ENCODE peak calls at places on chromosome 4, in six cellular contexts. F, N, O, G, P and M are unnamed samples.

GRCh38 chr4:85114526-85114925 is 148.0 kb upstream of the WDFY3 start:
- DNase-seq in P (peak; percentile 36), F (no peak), N (no peak), O (no peak), G (no peak), M (no peak)

GRCh38 chr4:146436423-146437162 is 85.1 kb downstream of the SLC10A7 start:
- DNase-seq in O (no peak), F (no peak), P (peak; percentile 29), N (no peak), G (no peak), M (no peak)

GRCh38 chr4:3745886-3746656 is 20.1 kb upstream of the ADRA2C start:
- DNase-seq in O (no peak), P (no peak), F (no peak), N (no peak), G (peak; percentile 49), M (no peak)

GRCh38 chr4:76712564-76712963 is 185.4 kb downstream of the SOWAHB start:
- DNase-seq in P (peak; percentile 80), G (no peak), N (no peak), O (no peak), F (no peak), M (no peak)

GRCh38 chr4:110059556-110060191 is 138.7 kb downstream of the ELOVL6 start:
- DNase-seq in O (no peak), P (peak; percentile 19), G (no peak), N (no peak), F (peak; percentile 38), M (no peak)

GRCh38 chr4:65865489-65865888 is 195.2 kb upstream of the EPHA5 start:
- DNase-seq in N (no peak), F (no peak), P (peak; percentile 52), G (peak; percentile 36), O (no peak), M (no peak)

GRCh38 chr4:5956285-5957021 is 61.8 kb downstream of the C4orf50 start:
- DNase-seq in O (no peak), F (no peak), N (peak; percentile 45), P (no peak), G (peak; percentile 79), M (no peak)

GRCh38 chr4:139658185-139658584 is 7.4 kb upstream of the MGST2 start:
- DNase-seq in P (peak; percentile 56), O (no peak), N (no peak), G (no peak), F (no peak), M (no peak)

GRCh38 chr4:78056265-78057129 is 626 bp upstream of the FRAS1 start:
- DNase-seq in F (peak; percentile 91), G (peak; percentile 81), P (peak; percentile 81), O (peak; percentile 57), N (peak; percentile 81), M (peak; percentile 61)

GRCh38 chr4:42778349-42778748 is 114.2 kb upstream of the GRXCR1 start:
- DNase-seq in N (no peak), O (no peak), P (no peak), F (no peak), G (no peak), M (no peak)

GRCh38 chr4:127685292-127685691 is 44.9 kb upstream of the SLC25A31 start:
- DNase-seq in P (peak; percentile 83), F (no peak), G (no peak), N (no peak), O (no peak), M (no peak)

GRCh38 chr4:110294165-110294564 is 95.8 kb upstream of the ELOVL6 start:
- DNase-seq in O (no peak), N (no peak), P (no peak), G (no peak), F (no peak), M (no peak)

GRCh38 chr4:10092481-10093272 is 23.9 kb downstream of the WDR1 start:
- DNase-seq in N (no peak), P (no peak), O (no peak), F (no peak), G (no peak), M (no peak)

GRCh38 chr4:83639849-83640493 is 104.1 kb downstream of the GPAT3 start:
- DNase-seq in F (peak; percentile 67), G (peak; percentile 82), O (no peak), N (peak; percentile 56), P (peak; percentile 81), M (peak; percentile 42)

GRCh38 chr4:3777669-3778068 is 11.5 kb downstream of the ADRA2C start:
- DNase-seq in O (no peak), F (no peak), G (no peak), N (no peak), P (no peak), M (no peak)

GRCh38 chr4:154854362-154854761 is 73.3 kb downstream of the RBM46 start:
- DNase-seq in O (no peak), N (no peak), P (peak; percentile 40), F (no peak), G (no peak), M (no peak)

GRCh38 chr4:86359944-86360478 is at the start of gene MAPK10:
- DNase-seq in F (peak; percentile 19), O (peak; percentile 16), N (peak; percentile 38), G (peak; percentile 70), P (peak; percentile 21), M (peak; percentile 57)

GRCh38 chr4:41256740-41257256 is at the start of gene UCHL1:
- DNase-seq in F (peak; percentile 71), O (no peak), P (no peak), G (peak; percentile 84), N (peak; percentile 26), M (no peak)

GRCh38 chr4:112099701-112100289 is 45.5 kb upstream of the FAM241A start:
- DNase-seq in P (peak; percentile 67), O (no peak), N (no peak), G (no peak), F (no peak), M (no peak)

GRCh38 chr4:173457893-173458292 is 59.0 kb upstream of the SCRG1 start:
- DNase-seq in G (no peak), P (no peak), O (no peak), N (no peak), F (no peak), M (no peak)

GRCh38 chr4:159508917-159509500 is 406.1 kb downstream of the RAPGEF2 start:
- DNase-seq in F (no peak), O (no peak), P (no peak), G (no peak), N (no peak), M (no peak)

GRCh38 chr4:176433983-176434382 is 114.2 kb downstream of the SPCS3 start:
- DNase-seq in O (no peak), G (no peak), P (no peak), N (no peak), F (no peak), M (no peak)

GRCh38 chr4:21845663-21846062 is 102.9 kb downstream of the KCNIP4 start:
- DNase-seq in O (no peak), F (no peak), G (no peak), N (no peak), P (no peak), M (no peak)

GRCh38 chr4:99471896-99472295 is 36.8 kb upstream of the ADH7 start:
- DNase-seq in G (no peak), N (no peak), F (no peak), P (no peak), O (no peak), M (no peak)

GRCh38 chr4:2798399-2799301 is 5.8 kb downstream of the SH3BP2 start:
- DNase-seq in N (peak; percentile 73), F (no peak), O (peak; percentile 23), P (peak; percentile 31), G (no peak), M (peak; percentile 81)

GRCh38 chr4:140851032-140851636 is 94.9 kb upstream of the TBC1D9 start:
- DNase-seq in N (peak; percentile 28), P (peak; percentile 69), F (peak; percentile 41), O (no peak), G (peak; percentile 65), M (no peak)

GRCh38 chr4:156609421-156609820 is 362.2 kb downstream of the PDGFC start:
- DNase-seq in N (no peak), G (no peak), F (no peak), O (peak; percentile 16), P (no peak), M (peak; percentile 36)

GRCh38 chr4:134636332-134637055 is 434.9 kb upstream of the PABPC4L start:
- DNase-seq in F (no peak), G (no peak), N (no peak), P (no peak), O (no peak), M (no peak)

DNA sequence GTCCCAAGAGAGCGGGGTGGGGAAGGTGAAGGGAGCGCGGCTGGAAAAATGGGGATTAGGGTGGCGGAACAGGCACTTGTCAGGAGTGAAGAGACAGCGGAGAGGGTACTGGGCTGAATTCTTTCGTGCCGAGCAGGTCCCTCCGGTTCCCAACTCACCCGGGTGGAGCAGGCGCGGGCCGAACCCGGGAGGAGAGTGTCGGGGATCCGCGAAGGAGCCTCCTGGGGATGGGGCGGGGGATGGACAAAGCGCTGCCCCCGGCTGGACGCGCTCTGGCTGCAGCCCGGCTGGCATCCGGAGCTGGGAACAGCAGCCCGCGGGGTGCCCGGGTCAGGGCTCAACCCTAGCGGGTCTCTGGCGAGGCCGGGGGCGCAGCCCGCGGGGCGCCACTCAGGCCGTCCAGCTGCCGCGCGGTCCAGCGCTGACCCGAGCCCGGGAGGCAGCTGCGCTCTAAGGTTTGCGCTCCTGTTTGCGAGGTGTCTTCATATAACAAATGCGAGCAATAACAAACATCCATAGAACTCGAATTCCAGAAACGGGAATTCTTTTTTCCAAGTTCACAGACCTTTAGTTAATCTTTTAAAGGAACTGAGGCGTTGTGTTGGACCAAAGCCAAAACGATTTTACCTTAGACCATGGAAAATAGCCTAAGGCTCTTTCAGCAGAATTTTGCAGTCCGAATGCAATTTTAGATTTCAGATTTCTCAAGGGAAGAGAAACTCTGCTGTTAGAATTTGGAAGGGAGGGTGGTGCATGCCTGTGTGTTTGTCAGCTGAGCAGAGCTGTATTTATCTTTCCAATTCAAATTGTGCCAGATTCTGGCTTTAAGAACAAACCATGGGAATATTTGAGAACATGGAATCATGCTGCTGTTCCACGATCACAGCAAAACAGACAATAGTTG is 707 bp downstream of the NPY5R start:
- DNase-seq in O (no peak), F (no peak), P (no peak), G (peak; percentile 15), N (no peak), M (peak; percentile 70)
- H3K4me3 ChIP-seq in O (peak overlapping the region; percentile 39), F (no peak overlapping the region), P (peak overlapping the region; percentile 17), G (peak overlapping the region; percentile 50), N (peak overlapping the region; percentile 41), M (peak overlapping the region; percentile 95)

GRCh38 chr4:123232439-123232838 is 164.2 kb upstream of the SPRY1 start:
- DNase-seq in O (no peak), P (peak; percentile 62), G (no peak), N (no peak), F (no peak), M (no peak)
- H3K4me3 ChIP-seq in O (no peak overlapping the region), P (no peak overlapping the region), G (no peak overlapping the region), N (no peak overlapping the region), F (no peak overlapping the region), M (no peak overlapping the region)

DNA sequence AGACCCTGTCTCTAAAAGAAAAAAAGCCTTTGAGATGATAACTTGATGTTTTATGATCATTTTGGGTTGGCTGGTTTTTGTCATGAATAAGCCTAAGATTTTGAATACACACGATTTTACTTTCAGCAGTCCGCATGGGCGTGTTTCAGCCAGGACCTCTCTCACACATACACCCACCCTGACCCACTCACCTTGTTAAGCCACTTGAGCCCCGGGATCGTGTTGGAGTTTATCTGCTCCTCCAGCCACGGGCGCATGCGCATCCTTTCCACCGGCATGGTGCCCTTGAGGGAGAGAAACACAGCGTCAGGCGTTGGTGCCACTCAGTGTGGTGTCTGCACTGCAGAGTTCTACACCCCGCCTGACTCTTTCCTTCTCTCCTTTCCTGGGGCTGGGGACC is 45.6 kb downstream of the IRF2 start:
- DNase-seq in G (no peak), P (no peak), F (no peak), N (no peak), O (no peak), M (no peak)
- H3K4me3 ChIP-seq in G (no peak overlapping the region), P (no peak overlapping the region), F (no peak overlapping the region), N (no peak overlapping the region), O (no peak overlapping the region), M (no peak overlapping the region)

GRCh38 chr4:74934822-74935326 is 2.0 kb downstream of the PARM1 start:
- DNase-seq in F (no peak), O (no peak), N (no peak), G (peak; percentile 36), P (no peak), M (no peak)
- H3K4me3 ChIP-seq in F (no peak overlapping the region), O (peak overlapping the region; percentile 65), N (peak overlapping the region; percentile 67), G (peak overlapping the region; percentile 82), P (no peak overlapping the region), M (peak overlapping the region; percentile 60)